ENCODE peak calls at places on chromosome X, in five cellular contexts. Y is thyroid gland; N is naive thymus-derived CD4-positive, alpha-beta T cell; H is A549; C is Peyer's patch. K is an unnamed sample. For H3K4me1, the result is how much of the 10 kb centered on the place peaks cover.

GRCh38 chrX:331772-332495 is 13.3 kb upstream of the GTPBP6 start:
- DNase-seq in H (no peak), C (no peak), N (no peak), Y (peak), K (no peak)

GRCh38 chrX:43225626-43226328 is 430.3 kb upstream of the MAOA start:
- DNase-seq in Y (no peak), C (no peak), H (no peak), N (no peak), K (no peak)

GRCh38 chrX:105533951-105534350 is 288.4 kb upstream of the NRK start:
- DNase-seq in N (no peak), H (no peak), Y (no peak), C (no peak), K (no peak)

GRCh38 chrX:110755061-110755460 is 40.6 kb downstream of the CHRDL1 start:
- DNase-seq in C (no peak), N (no peak), H (no peak), Y (no peak), K (no peak)

GRCh38 chrX:434946-435345 is 48.2 kb upstream of the PPP2R3B start:
- DNase-seq in C (no peak), H (no peak), N (no peak), Y (no peak), K (no peak)

GRCh38 chrX:34778961-34779360 is 121.9 kb upstream of the TMEM47 start:
- DNase-seq in H (no peak), Y (no peak), C (no peak), N (no peak), K (no peak)

GRCh38 chrX:10175317-10175871 is 18.6 kb downstream of the CLCN4 start:
- DNase-seq in C (no peak), H (no peak), Y (no peak), N (no peak), K (peak)

GRCh38 chrX:110317079-110317819 is 636 bp downstream of the AMMECR1 start:
- DNase-seq in H (peak), N (no peak), C (peak), Y (peak), K (peak)

GRCh38 chrX:129452523-129452922 is 70.8 kb downstream of the SMARCA1 start:
- DNase-seq in H (no peak), N (no peak), Y (no peak), C (no peak), K (no peak)

GRCh38 chrX:132127748-132128147 is at the start of gene FRMD7:
- DNase-seq in N (no peak), C (no peak), H (no peak), Y (no peak), K (no peak)

GRCh38 chrX:43595931-43596330 is 60.2 kb upstream of the MAOA start:
- DNase-seq in H (no peak), Y (no peak), N (no peak), C (no peak), K (no peak)

GRCh38 chrX:119784747-119785446 is 6.5 kb downstream of the RPL39 start:
- DNase-seq in H (peak), C (peak), Y (peak), N (peak), K (peak)

GRCh38 chrX:41720125-41720780 is 3.7 kb upstream of the GPR82 start:
- DNase-seq in C (no peak), Y (peak), H (no peak), N (no peak), K (no peak)

GRCh38 chrX:11321986-11322385 is 28.8 kb downstream of the AMELX start:
- DNase-seq in Y (no peak), C (no peak), H (no peak), N (no peak), K (no peak)

GRCh38 chrX:11319689-11320302 is 26.6 kb downstream of the AMELX start:
- DNase-seq in H (no peak), C (no peak), N (no peak), Y (no peak), K (no peak)
- H3K27ac ChIP-seq in H (no peak), C (no peak), N (no peak), Y (no peak), K (no peak)

GRCh38 chrX:69504626-69505612 is 793 bp downstream of the NALF2 start:
- DNase-seq in Y (peak), N (no peak), H (no peak), C (no peak), K (no peak)
- H3K4me3 ChIP-seq in Y (no peak), N (no peak), H (peak), C (peak), K (no peak)

GRCh38 chrX:48957477-48957826 is at the start of gene OTUD5:
- DNase-seq in Y (peak), C (no peak), H (peak), N (peak), K (no peak)
- H3K4me1 ChIP-seq in Y (under half), C (under half), H (under half), N (under half), K (under half)

GRCh38 chrX:52995974-52996304 is 37.6 kb upstream of the FAM156A start:
- DNase-seq in N (peak), H (no peak), C (no peak), Y (no peak), K (no peak)
- H3K27ac ChIP-seq in N (peak), H (peak), C (peak), Y (no peak), K (no peak)

K was measured in adrenal gland.